ENCODE peak calls at places on chromosome X, in six cellular contexts. X is ovary; V is stimulated activated CD4-positive, alpha-beta T cell treated with anti-CD3 and anti-CD28 coated beads, Interleukin-1b, Interleukin-23, amount 100 ng/mL, for 24 hours; R is fibroblast of the aortic adventitia; W is DMS79; K is GF-D8. U is an unnamed sample.

GRCh38 chrX:18973527-18974192 is 10.3 kb downstream of the PHKA2 start:
- DNase-seq in W (no peak), R (peak; percentile 6), K (no peak), X (no peak), V (no peak), U (no peak)

GRCh38 chrX:8755116-8755515 is 23.2 kb upstream of the ANOS1 start:
- DNase-seq in K (no peak), V (no peak), W (no peak), R (no peak), X (no peak), U (peak; percentile 29)

GRCh38 chrX:21949689-21950088 is 9.2 kb downstream of the SMS start:
- DNase-seq in R (no peak), W (no peak), V (no peak), X (no peak), K (no peak), U (no peak)

GRCh38 chrX:47384502-47384901 is 14.1 kb downstream of the ZNF157 start:
- DNase-seq in V (peak; percentile 67), X (peak; percentile 49), K (peak; percentile 22), W (no peak), R (peak; percentile 69), U (no peak)

GRCh38 chrX:13876652-13877051 is 59.8 kb upstream of the GPM6B start:
- DNase-seq in W (no peak), K (no peak), V (no peak), X (no peak), R (peak; percentile 43), U (no peak)

GRCh38 chrX:150192846-150193245 is 170.3 kb upstream of the MAMLD1 start:
- DNase-seq in R (no peak), V (no peak), K (no peak), X (no peak), W (no peak), U (no peak)

GRCh38 chrX:129649268-129650182 is 5.2 kb downstream of the APLN start:
- DNase-seq in V (no peak), K (no peak), X (no peak), R (peak; percentile 26), W (no peak), U (no peak)

GRCh38 chrX:136541294-136541693 is 9.3 kb downstream of the VGLL1 start:
- DNase-seq in V (no peak), X (no peak), W (no peak), K (no peak), R (no peak), U (no peak)

GRCh38 chrX:130555341-130555740 is 153.6 kb downstream of the RBMX2 start:
- DNase-seq in R (no peak), K (no peak), W (no peak), X (no peak), V (no peak), U (no peak)

GRCh38 chrX:790031-790430 is 159.4 kb downstream of the SHOX start:
- DNase-seq in V (no peak), X (no peak), W (no peak), K (no peak), R (no peak), U (no peak)

GRCh38 chrX:130680164-130681035 is 222.6 kb downstream of the ENOX2 start:
- DNase-seq in W (no peak), K (no peak), V (no peak), X (peak; percentile 34), R (peak; percentile 64), U (no peak)

GRCh38 chrX:642436-643210 is 12.0 kb downstream of the SHOX start:
- DNase-seq in R (no peak), V (no peak), W (no peak), X (no peak), K (no peak), U (no peak)

GRCh38 chrX:138255373-138255772 is 456.1 kb downstream of the FGF13 start:
- DNase-seq in K (no peak), W (no peak), V (no peak), R (no peak), X (no peak), U (no peak)

GRCh38 chrX:109858602-109859341 is 125.7 kb upstream of the ACSL4 start:
- DNase-seq in W (no peak), K (no peak), V (no peak), R (no peak), X (no peak), U (no peak)

GRCh38 chrX:47539860-47540259 is 21.1 kb upstream of the ARAF start:
- DNase-seq in X (no peak), V (no peak), K (no peak), W (no peak), R (peak; percentile 32), U (no peak)

GRCh38 chrX:106649523-106650428 is 38.0 kb downstream of the RADX start:
- DNase-seq in X (no peak), W (no peak), K (no peak), V (no peak), R (no peak), U (no peak)

GRCh38 chrX:114798902-114799301 is 215.0 kb downstream of the HTR2C start:
- DNase-seq in K (no peak), W (no peak), V (no peak), X (no peak), R (peak; percentile 13), U (no peak)

GRCh38 chrX:153488231-153488914 is 6.4 kb upstream of the BGN start:
- DNase-seq in K (no peak), V (no peak), R (peak; percentile 58), X (peak; percentile 63), W (no peak), U (no peak)

GRCh38 chrX:137194164-137194563 is 160.4 kb upstream of the GPR101 start:
- DNase-seq in V (no peak), W (no peak), X (no peak), K (no peak), R (peak; percentile 39), U (peak; percentile 42)

GRCh38 chrX:69543572-69543971 is 39.4 kb downstream of the NALF2 start:
- DNase-seq in W (no peak), R (no peak), K (no peak), X (no peak), V (no peak), U (no peak)

GRCh38 chrX:38799995-38800394 is 1.3 kb upstream of the MID1IP1 start:
- DNase-seq in V (no peak), R (no peak), X (no peak), W (no peak), K (no peak), U (no peak)

GRCh38 chrX:130885508-130885907 is 17.5 kb downstream of the ENOX2 start:
- DNase-seq in K (no peak), X (no peak), V (no peak), R (no peak), W (no peak), U (no peak)

GRCh38 chrX:443676-444210 is 57.0 kb upstream of the PPP2R3B start:
- DNase-seq in W (no peak), X (no peak), V (no peak), K (no peak), R (no peak), U (no peak)

GRCh38 chrX:154401045-154401799 is 3.0 kb downstream of the RPL10 start:
- DNase-seq in R (peak; percentile 48), K (no peak), V (no peak), X (no peak), W (no peak), U (peak; percentile 18)

GRCh38 chrX:74422576-74423288 is 1.4 kb downstream of the SLC16A2 start:
- DNase-seq in K (no peak), V (no peak), X (peak; percentile 71), R (peak; percentile 56), W (no peak), U (no peak)

GRCh38 chrX:37350034-37350365 is 836 bp downstream of the PRRG1 start:
- DNase-seq in K (no peak), R (peak; percentile 41), W (no peak), V (no peak), X (no peak), U (no peak)

GRCh38 chrX:13956998-13957397 is 72.7 kb downstream of the GEMIN8 start:
- DNase-seq in W (no peak), K (no peak), V (no peak), X (no peak), R (no peak), U (no peak)

GRCh38 chrX:153972368-153973126 is at the start of gene TMEM187:
- DNase-seq in V (peak; percentile 76), W (peak; percentile 75), K (peak; percentile 71), X (peak; percentile 92), R (peak; percentile 82), U (peak; percentile 74)

GRCh38 chrX:13164611-13165010 is 120.2 kb upstream of the FAM9C start:
- DNase-seq in R (no peak), X (no peak), K (no peak), V (no peak), W (no peak), U (no peak)

GRCh38 chrX:20026278-20026677 is 35.4 kb upstream of the BCLAF3 start:
- DNase-seq in W (no peak), X (no peak), R (peak; percentile 35), V (no peak), K (no peak), U (no peak)

GRCh38 chrX:74458738-74459137 is 37.4 kb downstream of the SLC16A2 start:
- DNase-seq in R (peak; percentile 87), W (no peak), K (no peak), V (no peak), X (no peak), U (no peak)

GRCh38 chrX:13001961-13002671 is 27.2 kb downstream of the TMSB4X start:
- DNase-seq in W (no peak), X (no peak), K (no peak), R (no peak), V (no peak), U (no peak)

GRCh38 chrX:102712967-102713677 is 874 bp downstream of the GPRASP2 start:
- DNase-seq in W (peak; percentile 15), K (no peak), R (peak; percentile 72), X (peak; percentile 79), V (no peak), U (no peak)

GRCh38 chrX:96685205-96686099 is 810 bp downstream of the DIAPH2 start:
- DNase-seq in R (peak; percentile 55), W (no peak), K (peak; percentile 44), V (peak; percentile 12), X (peak; percentile 45), U (no peak)

GRCh38 chrX:153599192-153600031 is 473 bp upstream of the CCNQ start:
- DNase-seq in X (peak; percentile 90), W (peak; percentile 53), R (peak; percentile 79), V (peak; percentile 62), K (peak; percentile 43), U (peak; percentile 60)